ENCODE peak calls at places on chromosomes 12 and 14, in eight cellular contexts. R is AG10803, O is colonic mucosa, S is sigmoid colon, Q is mucosa of descending colon, I is PC-3, H is bronchial epithelial cell, Z is aorta. V is an unnamed sample.
A peak's percentile ranks its signal among the peaks of the same experiment; 100 is the strongest.

GRCh38 chr12:5430639-5431603 is 987 bp upstream of the NTF3 start:
- DNase-seq in R (no peak), O (no peak), S (no peak), Q (no peak), I (no peak), H (no peak), Z (peak; percentile 80), V (no peak)

GRCh38 chr12:78018146-78018910 is 187.6 kb downstream of the NAV3 start:
- DNase-seq in R (peak; percentile 16), O (no peak), S (peak; percentile 70), Q (no peak), I (no peak), H (no peak), Z (no peak), V (no peak)

GRCh38 chr12:123106640-123107359 is 44.1 kb downstream of the PITPNM2 start:
- DNase-seq in R (no peak), O (peak; percentile 29), S (no peak), Q (peak; percentile 30), I (peak; percentile 39), H (no peak), Z (no peak), V (no peak)

GRCh38 chr12:110745632-110746284 is 3.1 kb upstream of the PPP1CC start:
- DNase-seq in R (no peak), O (no peak), S (no peak), Q (peak; percentile 34), I (no peak), H (no peak), Z (peak; percentile 36), V (no peak)

GRCh38 chr12:47715393-47715876 is 9.6 kb upstream of the RPAP3 start:
- DNase-seq in R (peak; percentile 83), O (peak; percentile 81), S (peak; percentile 94), Q (peak; percentile 79), I (peak; percentile 91), H (peak; percentile 63), Z (no peak), V (no peak)

GRCh38 chr12:93080994-93081809 is 152.1 kb upstream of the EEA1 start:
- DNase-seq in R (peak; percentile 16), O (no peak), S (no peak), Q (no peak), I (peak; percentile 52), H (no peak), Z (no peak), V (no peak)

GRCh38 chr12:12445882-12446181 is 89.0 kb downstream of the BORCS5 start:
- DNase-seq in R (no peak), O (no peak), S (no peak), Q (no peak), I (no peak), H (peak; percentile 99), Z (no peak), V (no peak)

GRCh38 chr12:96502477-96502876 is 13.1 kb downstream of the CFAP54 start:
- DNase-seq in R (no peak), O (no peak), S (no peak), Q (no peak), I (peak; percentile 32), H (peak; percentile 49), Z (no peak), V (no peak)

GRCh38 chr12:50625029-50625875 is 120.5 kb downstream of the DIP2B start:
- DNase-seq in R (no peak), O (no peak), S (no peak), Q (no peak), I (no peak), H (no peak), Z (no peak), V (no peak)

GRCh38 chr12:94150483-94151225 is 2.3 kb downstream of the PLXNC1 start:
- DNase-seq in R (no peak), O (peak; percentile 53), S (no peak), Q (peak; percentile 35), I (no peak), H (no peak), Z (peak; percentile 81), V (no peak)

GRCh38 chr14:95871531-95871930 is 5.1 kb upstream of the TUNAR start:
- DNase-seq in R (no peak), O (no peak), S (no peak), Q (no peak), I (no peak), H (no peak), Z (no peak), V (no peak)

GRCh38 chr12:95385646-95386045 is 88.3 kb upstream of the METAP2 start:
- DNase-seq in R (peak; percentile 69), O (no peak), S (no peak), Q (no peak), I (no peak), H (no peak), Z (no peak), V (peak; percentile 38)
- H3K4me3 ChIP-seq in R (peak overlapping the region; percentile 51), O (no peak overlapping the region), S (peak overlapping the region; percentile 41), Q (no peak overlapping the region), I (no peak overlapping the region), H (no peak overlapping the region), Z (peak overlapping the region; percentile 96), V (peak overlapping the region; percentile 39)

GRCh38 chr12:132593521-132593920 is 16.9 kb downstream of the LRCOL1 start:
- DNase-seq in R (no peak), O (no peak), S (no peak), Q (no peak), I (no peak), H (no peak), Z (no peak), V (no peak)
- H3K4me3 ChIP-seq in R (no peak overlapping the region), O (peak overlapping the region; percentile 19), S (peak overlapping the region; percentile 17), Q (peak overlapping the region; percentile 18), I (peak overlapping the region; percentile 60), H (no peak overlapping the region), Z (no peak overlapping the region), V (peak overlapping the region; percentile 24)

GRCh38 chr12:55743967-55744931 is 1.3 kb downstream of the GDF11 start:
- DNase-seq in R (no peak), O (no peak), S (peak; percentile 69), Q (no peak), I (no peak), H (no peak), Z (no peak), V (no peak)

GRCh38 chr12:55745361-55746146 is 2.6 kb downstream of the GDF11 start:
- DNase-seq in R (no peak), O (no peak), S (peak; percentile 71), Q (no peak), I (no peak), H (no peak), Z (no peak), V (no peak)

GRCh38 chr12:55746913-55747231 is 4.0 kb downstream of the GDF11 start:
- DNase-seq in R (no peak), O (no peak), S (no peak), Q (no peak), I (no peak), H (no peak), Z (no peak), V (no peak)

GRCh38 chr12:55748230-55748993 is 5.5 kb downstream of the GDF11 start:
- DNase-seq in R (no peak), O (no peak), S (peak; percentile 56), Q (no peak), I (no peak), H (no peak), Z (no peak), V (no peak)

DNA sequence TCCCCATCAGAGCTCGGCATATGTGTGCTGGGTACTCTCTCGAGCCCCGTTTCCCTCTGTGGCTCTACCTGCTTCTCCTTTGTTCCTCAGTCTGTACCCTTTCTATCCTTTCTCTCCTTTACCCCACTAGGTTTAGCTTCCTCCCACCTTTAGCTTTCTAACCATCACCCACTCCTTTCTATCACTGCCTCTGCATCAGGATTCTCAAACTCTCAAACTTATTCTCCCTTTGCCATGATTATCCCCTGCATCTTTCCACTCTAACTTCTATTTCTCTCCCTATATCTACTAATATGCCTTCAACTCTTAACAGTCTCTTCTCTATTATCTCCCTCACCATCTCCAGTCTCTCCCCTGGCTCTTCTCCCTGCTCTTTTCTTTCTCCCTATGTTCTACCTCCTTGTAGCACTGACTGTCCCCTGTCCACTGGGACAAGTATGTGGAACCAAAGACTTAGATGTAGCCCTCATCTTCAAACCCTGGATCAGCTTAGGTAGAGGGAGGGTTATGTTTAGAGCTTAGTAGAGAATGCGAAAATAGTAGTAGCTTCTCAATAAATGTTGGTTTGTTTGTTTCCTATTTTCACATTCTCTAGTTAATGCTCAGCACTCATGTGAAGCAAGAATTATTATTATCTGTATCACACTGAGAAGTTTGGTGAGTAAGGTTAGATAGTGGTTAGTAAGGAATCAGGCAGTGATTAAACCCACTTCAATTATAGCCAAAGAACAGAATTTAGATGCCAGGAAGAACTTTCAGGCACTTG is 3.4 kb downstream of the GDF11 start:
- DNase-seq in R (no peak), O (no peak), S (peak; percentile 4), Q (no peak), I (no peak), H (no peak), Z (no peak), V (no peak)
- H3K4me3 ChIP-seq in R (no peak overlapping the region), O (no peak overlapping the region), S (no peak overlapping the region), Q (no peak overlapping the region), I (no peak overlapping the region), H (no peak overlapping the region), Z (no peak overlapping the region), V (no peak overlapping the region)

GRCh38 chr12:14387472-14387871 is 22.0 kb downstream of the ATF7IP start:
- DNase-seq in R (no peak), O (no peak), S (no peak), Q (no peak), I (no peak), H (no peak), Z (no peak), V (no peak)
- H3K4me3 ChIP-seq in R (no peak overlapping the region), O (no peak overlapping the region), S (no peak overlapping the region), Q (no peak overlapping the region), I (no peak overlapping the region), H (no peak overlapping the region), Z (no peak overlapping the region), V (no peak overlapping the region)

GRCh38 chr12:120783197-120783596 is 57.6 kb downstream of the ACADS start:
- DNase-seq in R (peak; percentile 20), O (no peak), S (no peak), Q (no peak), I (peak; percentile 97), H (peak; percentile 89), Z (no peak), V (peak; percentile 31)
- H3K4me3 ChIP-seq in R (no peak overlapping the region), O (no peak overlapping the region), S (no peak overlapping the region), Q (no peak overlapping the region), I (peak overlapping the region; percentile 16), H (no peak overlapping the region), Z (no peak overlapping the region), V (no peak overlapping the region)